ENCODE peak calls at places on chromosomes 1 and 21, in six cellular contexts. One of them, this sample, is unnamed.

GRCh38 chr1:57007472-57007871 is 41.7 kb upstream of the C8B start:
- DNase-seq in activated gamma-delta T cell treated with Interleukin-2 at 50 U/mL for 16 hours: no peak
- DNase-seq in non-pigmented ciliary epithelial cell: no peak
- DNase-seq in astrocyte of the cerebellum: no peak
- DNase-seq in HT-29: no peak
- DNase-seq in AG09319: no peak
- DNase-seq in this sample: no peak

GRCh38 chr1:232900818-232901217 is 49.6 kb upstream of the NTPCR start:
- DNase-seq in AG09319: no peak
- DNase-seq in astrocyte of the cerebellum: no peak
- DNase-seq in HT-29: no peak
- DNase-seq in activated gamma-delta T cell treated with Interleukin-2 at 50 U/mL for 16 hours: no peak
- DNase-seq in non-pigmented ciliary epithelial cell: no peak
- DNase-seq in this sample: no peak

GRCh38 chr1:210089848-210090247 is 142.7 kb upstream of the SERTAD4 start:
- DNase-seq in HT-29: no peak
- DNase-seq in AG09319: no peak
- DNase-seq in astrocyte of the cerebellum: no peak
- DNase-seq in activated gamma-delta T cell treated with Interleukin-2 at 50 U/mL for 16 hours: no peak
- DNase-seq in non-pigmented ciliary epithelial cell: no peak
- DNase-seq in this sample: no peak

GRCh38 chr1:54835970-54836369 is 34.8 kb upstream of the TTC22 start:
- DNase-seq in non-pigmented ciliary epithelial cell: no peak
- DNase-seq in HT-29: no peak
- DNase-seq in AG09319: no peak
- DNase-seq in astrocyte of the cerebellum: no peak
- DNase-seq in activated gamma-delta T cell treated with Interleukin-2 at 50 U/mL for 16 hours: no peak
- DNase-seq in this sample: no peak

GRCh38 chr1:53585116-53585515 is 125.9 kb downstream of the DMRTB1 start:
- DNase-seq in AG09319: no peak
- DNase-seq in non-pigmented ciliary epithelial cell: peak; percentile 26
- DNase-seq in activated gamma-delta T cell treated with Interleukin-2 at 50 U/mL for 16 hours: peak; percentile 68
- DNase-seq in HT-29: no peak
- DNase-seq in astrocyte of the cerebellum: no peak
- DNase-seq in this sample: peak; percentile 56

GRCh38 chr1:17527036-17527914 is 12.2 kb upstream of the ARHGEF10L start:
- DNase-seq in non-pigmented ciliary epithelial cell: no peak
- DNase-seq in activated gamma-delta T cell treated with Interleukin-2 at 50 U/mL for 16 hours: no peak
- DNase-seq in astrocyte of the cerebellum: no peak
- DNase-seq in AG09319: peak; percentile 24
- DNase-seq in HT-29: no peak
- DNase-seq in this sample: no peak

GRCh38 chr1:223417444-223417843 is 24.2 kb downstream of the CCDC185 start:
- DNase-seq in HT-29: no peak
- DNase-seq in non-pigmented ciliary epithelial cell: no peak
- DNase-seq in AG09319: no peak
- DNase-seq in astrocyte of the cerebellum: peak; percentile 80
- DNase-seq in activated gamma-delta T cell treated with Interleukin-2 at 50 U/mL for 16 hours: no peak
- DNase-seq in this sample: no peak

GRCh38 chr21:46401186-46401910 is 57.3 kb upstream of the DIP2A start:
- DNase-seq in astrocyte of the cerebellum: no peak
- DNase-seq in HT-29: no peak
- DNase-seq in AG09319: no peak
- DNase-seq in non-pigmented ciliary epithelial cell: no peak
- DNase-seq in activated gamma-delta T cell treated with Interleukin-2 at 50 U/mL for 16 hours: no peak
- DNase-seq in this sample: no peak

GRCh38 chr1:186301448-186301847 is 73.6 kb downstream of the TPR start:
- DNase-seq in activated gamma-delta T cell treated with Interleukin-2 at 50 U/mL for 16 hours: no peak
- DNase-seq in AG09319: no peak
- DNase-seq in non-pigmented ciliary epithelial cell: no peak
- DNase-seq in astrocyte of the cerebellum: no peak
- DNase-seq in HT-29: no peak
- DNase-seq in this sample: no peak

This sample was measured in activated T-helper 1 cell treated with anti-CD3 and anti-CD28 coated beads, Interleukin-12 subunit alpha, Interleukin-12 subunit beta, Interleukin-2, Interleukin-4 antibody, amounts not matched to agents 30 ng/mL and 10 ng/mL and 1 ng/mL, durations not matched to agents 14 hours and 24 hours and 36 hours.